ENCODE peak calls at places on chromosome 7, in nine cellular contexts. A is psoas muscle; H is IMR-90; W is BJ; Z is DND-41; U is PC-3; R is naive thymus-derived CD4-positive, alpha-beta T cell; Y is WERI-Rb-1; T is H7. Q is an unnamed sample.

GRCh38 chr7:149239345-149240143 is at the start of gene ZNF212:
- DNase-seq in Z (peak; percentile 93), T (peak; percentile 98), U (peak; percentile 91), W (no peak), A (peak; percentile 95), Y (peak; percentile 93), H (peak; percentile 83), R (peak; percentile 83), Q (peak; percentile 83)

GRCh38 chr7:104005197-104005596 is 15.7 kb upstream of the RELN start:
- DNase-seq in Y (no peak), Z (no peak), W (no peak), R (no peak), T (no peak), H (peak; percentile 53), U (peak; percentile 44), A (no peak), Q (peak; percentile 23)

GRCh38 chr7:99918959-99919813 is at the start of gene TRIM4:
- DNase-seq in H (peak; percentile 91), U (peak; percentile 83), A (peak; percentile 95), R (peak; percentile 89), Y (peak; percentile 90), T (no peak), W (peak; percentile 68), Z (peak; percentile 91), Q (peak; percentile 95)

GRCh38 chr7:153130052-153130451 is 370.5 kb downstream of the ACTR3B start:
- DNase-seq in R (no peak), Y (no peak), H (no peak), U (no peak), T (peak; percentile 10), Z (no peak), A (no peak), W (no peak), Q (no peak)

GRCh38 chr7:123784263-123784662 is 35.5 kb upstream of the WASL start:
- DNase-seq in W (no peak), Z (no peak), H (no peak), A (no peak), Y (no peak), U (no peak), T (no peak), R (no peak), Q (no peak)

GRCh38 chr7:139471740-139472353 is 11.6 kb downstream of the KLRG2 start:
- DNase-seq in Z (no peak), A (no peak), R (no peak), T (no peak), Y (peak; percentile 66), U (peak; percentile 41), W (no peak), H (peak; percentile 57), Q (peak; percentile 48)

GRCh38 chr7:41107330-41107937 is 595.5 kb downstream of the INHBA start:
- DNase-seq in A (no peak), T (no peak), Z (no peak), H (peak; percentile 67), U (peak; percentile 98), R (no peak), Y (no peak), W (no peak), Q (peak; percentile 82)

GRCh38 chr7:98228801-98229200 is 17.6 kb downstream of the BHLHA15 start:
- DNase-seq in Y (no peak), A (peak; percentile 42), T (peak; percentile 53), W (no peak), H (no peak), R (no peak), Z (no peak), U (no peak), Q (no peak)

GRCh38 chr7:38703093-38703492 is 71.9 kb upstream of the AMPH start:
- DNase-seq in H (no peak), R (no peak), A (no peak), Y (no peak), Z (no peak), U (peak; percentile 85), T (no peak), W (no peak), Q (no peak)

GRCh38 chr7:148914208-148914777 is 30.2 kb upstream of the EZH2 start:
- DNase-seq in T (no peak), U (peak; percentile 88), H (peak; percentile 85), Z (no peak), R (no peak), W (no peak), Y (no peak), A (no peak), Q (peak; percentile 92)

GRCh38 chr7:118949031-118949430 is 724.5 kb downstream of the ANKRD7 start:
- DNase-seq in Y (no peak), U (peak; percentile 38), W (no peak), R (no peak), T (no peak), Z (no peak), A (no peak), H (peak; percentile 1), Q (peak; percentile 44)
- H3K36me3 ChIP-seq in Y (no peaks in the 10 kb centered on the region), U (no peaks in the 10 kb centered on the region), W (no peaks in the 10 kb centered on the region), R (no peaks in the 10 kb centered on the region), T (no peaks in the 10 kb centered on the region), Z (no peaks in the 10 kb centered on the region), A (no peaks in the 10 kb centered on the region), H (no peaks in the 10 kb centered on the region), Q (no peaks in the 10 kb centered on the region)

GRCh38 chr7:27767374-27767773 is 27.4 kb downstream of the TAX1BP1 start:
- DNase-seq in Z (no peak), H (peak; percentile 24), A (no peak), U (peak; percentile 77), W (no peak), Y (no peak), R (no peak), T (no peak), Q (peak; percentile 64)
- H3K36me3 ChIP-seq in Z (peaks cover 50% of the 10 kb centered on the region), H (peaks cover 8% of the 10 kb centered on the region), A (no peaks in the 10 kb centered on the region), U (peaks cover 13% of the 10 kb centered on the region), W (peaks cover 1% of the 10 kb centered on the region), Y (peaks cover 18% of the 10 kb centered on the region), R (peaks cover 13% of the 10 kb centered on the region), T (no peaks in the 10 kb centered on the region), Q (no peaks in the 10 kb centered on the region)

GRCh38 chr7:70782729-70783290 is 349.1 kb upstream of the GALNT17 start:
- DNase-seq in T (no peak), H (no peak), U (no peak), Y (no peak), Z (no peak), R (no peak), A (no peak), W (no peak), Q (no peak)
- H3K36me3 ChIP-seq in T (peaks cover 49% of the 10 kb centered on the region), H (peaks cover 15% of the 10 kb centered on the region), U (no peaks in the 10 kb centered on the region), Y (peaks cover 81% of the 10 kb centered on the region), Z (peaks cover 99% of the 10 kb centered on the region), R (no peaks in the 10 kb centered on the region), A (peaks cover 17% of the 10 kb centered on the region), W (no peaks in the 10 kb centered on the region), Q (peaks cover 2% of the 10 kb centered on the region)

GRCh38 chr7:157265051-157265450 is 71.8 kb upstream of the DNAJB6 start:
- DNase-seq in U (no peak), R (no peak), Y (no peak), H (no peak), T (no peak), A (no peak), W (no peak), Z (no peak), Q (no peak)
- H3K36me3 ChIP-seq in U (peaks cover 22% of the 10 kb centered on the region), R (no peaks in the 10 kb centered on the region), Y (peaks cover 54% of the 10 kb centered on the region), H (peaks cover 48% of the 10 kb centered on the region), T (peaks cover 17% of the 10 kb centered on the region), A (peaks cover 6% of the 10 kb centered on the region), W (peaks cover 10% of the 10 kb centered on the region), Z (peaks cover 75% of the 10 kb centered on the region), Q (peaks cover 18% of the 10 kb centered on the region)

GRCh38 chr7:130867581-130868136 is 133.7 kb upstream of the KLF14 start:
- DNase-seq in A (no peak), W (no peak), U (no peak), H (no peak), Z (no peak), R (no peak), T (no peak), Y (no peak), Q (no peak)
- H3K36me3 ChIP-seq in A (peaks cover 11% of the 10 kb centered on the region), W (peaks cover 19% of the 10 kb centered on the region), U (peaks cover 13% of the 10 kb centered on the region), H (peaks cover 30% of the 10 kb centered on the region), Z (peaks cover 44% of the 10 kb centered on the region), R (no peaks in the 10 kb centered on the region), T (no peaks in the 10 kb centered on the region), Y (no peaks in the 10 kb centered on the region), Q (peaks cover 29% of the 10 kb centered on the region)

GRCh38 chr7:13179011-13179574 is 491.7 kb downstream of the ARL4A start:
- DNase-seq in T (no peak), Y (peak; percentile 10), U (peak; percentile 30), R (no peak), A (no peak), Z (no peak), W (no peak), H (peak; percentile 6), Q (no peak)
- H3K36me3 ChIP-seq in T (no peaks in the 10 kb centered on the region), Y (no peaks in the 10 kb centered on the region), U (no peaks in the 10 kb centered on the region), R (no peaks in the 10 kb centered on the region), A (no peaks in the 10 kb centered on the region), Z (no peaks in the 10 kb centered on the region), W (no peaks in the 10 kb centered on the region), H (no peaks in the 10 kb centered on the region), Q (no peaks in the 10 kb centered on the region)

DNA sequence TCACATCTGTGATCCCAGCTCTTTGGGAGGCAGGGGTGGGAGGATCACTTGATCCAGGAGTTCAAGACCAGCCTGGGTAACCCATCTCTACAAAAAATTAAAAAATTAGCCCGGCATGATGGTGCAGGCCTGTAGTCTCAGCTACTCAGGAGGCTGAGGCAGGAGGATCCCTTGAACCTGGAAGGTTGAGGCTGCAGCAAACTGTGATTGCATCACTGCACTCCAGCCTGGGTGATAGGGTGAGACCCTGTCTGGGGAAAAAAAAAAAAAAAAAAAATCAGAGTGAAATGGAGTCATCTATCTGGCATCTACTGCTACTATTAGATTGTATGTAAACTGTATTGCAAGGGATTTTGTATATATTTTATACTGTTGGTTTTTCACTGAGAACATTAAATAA is 59.1 kb downstream of the KMT2E start:
- DNase-seq in T (no peak), W (no peak), Z (no peak), R (no peak), U (no peak), H (no peak), Y (no peak), A (no peak), Q (no peak)
- H3K36me3 ChIP-seq in T (peaks cover 12% of the 10 kb centered on the region), W (peaks cover 8% of the 10 kb centered on the region), Z (peaks cover 97% of the 10 kb centered on the region), R (peaks cover 65% of the 10 kb centered on the region), U (peaks cover 51% of the 10 kb centered on the region), H (peaks cover 37% of the 10 kb centered on the region), Y (peaks cover 79% of the 10 kb centered on the region), A (no peaks in the 10 kb centered on the region), Q (peaks cover 11% of the 10 kb centered on the region)

Q was measured in fibroblast of lung.